ENCODE peak calls at places on chromosome 12, in ten cellular contexts. T is neural progenitor cell, Q is RWPE1, W is astrocyte of the spinal cord, R is nephron progenitor cell, L is progenitor cell of endocrine pancreas, M is A549, B is prostate gland, A is GM10248, Y is left ventricle myocardium inferior. F is an unnamed sample.
A peak's percentile ranks its signal among the peaks of the same experiment; 100 is the strongest.

GRCh38 chr12:49389092-49389703 is 21.9 kb downstream of the SPATS2 start:
- DNase-seq in T (peak; percentile 86), A (peak; percentile 45), W (no peak), Q (no peak), L (no peak), Y (peak; percentile 36), M (no peak), B (no peak), R (peak; percentile 49), F (peak; percentile 62)

GRCh38 chr12:14849664-14850063 is 6.3 kb upstream of the ART4 start:
- DNase-seq in B (no peak), L (no peak), A (no peak), Y (no peak), R (no peak), M (no peak), W (peak; percentile 70), Q (no peak), T (no peak), F (no peak)

GRCh38 chr12:129635003-129635685 is 268.7 kb downstream of the TMEM132D start:
- DNase-seq in Q (no peak), M (no peak), W (no peak), R (no peak), L (no peak), A (no peak), Y (no peak), B (no peak), T (no peak), F (no peak)

GRCh38 chr12:47184229-47184628 is 104.5 kb upstream of the AMIGO2 start:
- DNase-seq in Y (no peak), A (no peak), L (no peak), T (no peak), R (no peak), B (no peak), Q (no peak), M (no peak), W (no peak), F (no peak)

GRCh38 chr12:116604883-116605641 is 45.9 kb downstream of the MAP1LC3B2 start:
- DNase-seq in M (no peak), R (no peak), T (no peak), A (no peak), W (no peak), Q (no peak), Y (no peak), L (no peak), B (no peak), F (no peak)

GRCh38 chr12:85007836-85008235 is 28.2 kb downstream of the TSPAN19 start:
- DNase-seq in Y (no peak), A (no peak), Q (no peak), W (peak; percentile 14), R (no peak), T (no peak), B (no peak), M (no peak), L (no peak), F (no peak)

GRCh38 chr12:101828463-101829196 is 2.1 kb downstream of the GNPTAB start:
- DNase-seq in R (no peak), T (no peak), M (no peak), A (no peak), Y (no peak), B (no peak), L (no peak), W (no peak), Q (no peak), F (no peak)

GRCh38 chr12:62771828-62772227 is 163.1 kb downstream of the PPM1H start:
- DNase-seq in Q (no peak), B (no peak), Y (no peak), W (no peak), T (no peak), M (no peak), L (no peak), A (no peak), R (no peak), F (no peak)

GRCh38 chr12:102169922-102170698 is 27.5 kb downstream of the PMCH start:
- DNase-seq in Q (peak; percentile 1), W (peak; percentile 32), M (no peak), T (peak; percentile 49), Y (no peak), B (no peak), L (no peak), A (peak; percentile 22), R (peak; percentile 8), F (peak; percentile 35)

GRCh38 chr12:44441155-44441554 is 435.0 kb downstream of the NELL2 start:
- DNase-seq in B (no peak), T (no peak), A (no peak), L (no peak), M (no peak), Q (no peak), W (no peak), R (no peak), Y (no peak), F (no peak)

GRCh38 chr12:67943295-67943892 is 45.9 kb upstream of the IFNG-AS1 start:
- DNase-seq in A (peak; percentile 41), M (peak; percentile 51), T (peak; percentile 80), R (peak; percentile 59), B (peak; percentile 78), Y (no peak), L (no peak), Q (peak; percentile 55), W (peak; percentile 79), F (peak; percentile 69)

GRCh38 chr12:1595690-1596347 is 1.4 kb upstream of the FBXL14 start:
- DNase-seq in L (no peak), R (no peak), Q (no peak), W (peak; percentile 49), Y (no peak), A (no peak), B (no peak), M (no peak), T (no peak), F (no peak)

GRCh38 chr12:12336049-12336411 is 14.0 kb downstream of the MANSC1 start:
- DNase-seq in R (no peak), B (no peak), T (no peak), W (no peak), A (peak; percentile 55), L (no peak), M (no peak), Y (no peak), Q (no peak), F (no peak)

GRCh38 chr12:114220311-114220710 is 185.6 kb downstream of the TBX5 start:
- DNase-seq in Y (no peak), T (peak; percentile 29), R (peak; percentile 31), Q (no peak), A (no peak), L (no peak), B (no peak), M (no peak), W (no peak), F (no peak)

GRCh38 chr12:25590021-25590721 is 37.1 kb upstream of the LMNTD1 start:
- DNase-seq in B (no peak), Y (no peak), M (no peak), W (no peak), T (no peak), A (no peak), Q (no peak), L (no peak), R (no peak), F (no peak)

GRCh38 chr12:51028126-51028810 is 2.1 kb upstream of the SLC11A2 start:
- DNase-seq in M (peak; percentile 36), W (peak; percentile 43), A (no peak), B (peak; percentile 51), R (no peak), L (no peak), T (peak; percentile 69), Y (no peak), Q (no peak), F (no peak)
- TF ChIP-seq CTCF in M (peak; percentile 54), W (peak; percentile 29), A (peak; percentile 56), B (no peak), R (no peak), L (no peak), T (peak; percentile 53), Y (peak; percentile 21), Q (peak; percentile 43), F (no peak)

DNA sequence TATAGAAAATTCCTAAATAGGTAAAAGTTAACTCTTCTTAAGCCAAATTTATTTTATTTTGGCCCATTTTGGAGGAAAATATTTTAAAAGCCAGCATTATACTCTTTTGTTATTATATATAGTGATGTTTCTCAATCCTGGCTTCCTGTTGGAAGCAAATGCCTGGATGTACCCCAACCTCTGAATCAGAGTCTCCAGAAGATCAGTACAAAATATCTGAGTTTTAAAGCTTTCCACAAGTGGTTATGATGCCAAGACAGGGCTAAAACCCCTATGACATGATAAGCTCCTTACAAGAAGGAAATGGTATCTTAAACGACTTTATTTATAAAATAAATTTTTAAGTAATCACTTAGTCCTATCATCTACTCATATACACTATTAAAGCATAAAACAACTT is 238.2 kb downstream of the SLC2A13 start:
- DNase-seq in Y (no peak), Q (no peak), B (no peak), R (no peak), T (no peak), A (no peak), W (no peak), L (no peak), M (no peak), F (no peak)
- TF ChIP-seq CTCF in Y (no peak), Q (no peak), B (no peak), R (no peak), T (no peak), A (no peak), W (no peak), L (no peak), M (no peak), F (no peak)

DNA sequence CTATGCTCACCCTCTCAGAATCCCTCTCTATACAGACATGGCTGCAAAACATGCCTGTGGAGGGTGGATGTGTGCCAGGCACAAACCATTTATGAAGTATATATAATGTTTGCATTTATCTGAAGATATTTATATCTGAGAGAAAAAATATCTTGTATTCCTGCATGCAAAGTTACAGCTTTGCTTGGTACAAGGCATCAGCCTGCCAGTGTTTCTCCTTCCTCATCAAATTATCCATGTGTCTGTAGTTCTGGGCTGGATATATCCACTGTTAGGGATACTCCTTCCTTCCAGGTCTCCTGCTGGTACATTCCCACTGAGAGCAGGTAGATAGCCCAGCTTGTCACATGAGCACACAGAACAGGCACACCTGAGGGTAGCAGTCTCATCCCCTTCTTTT is 12.0 kb downstream of the HOXC4 start:
- DNase-seq in Q (no peak), T (no peak), M (no peak), R (no peak), W (no peak), B (no peak), A (no peak), Y (no peak), L (no peak), F (no peak)
- TF ChIP-seq CTCF in Q (no peak), T (no peak), M (no peak), R (no peak), W (no peak), B (no peak), A (no peak), Y (no peak), L (no peak), F (no peak)

DNA sequence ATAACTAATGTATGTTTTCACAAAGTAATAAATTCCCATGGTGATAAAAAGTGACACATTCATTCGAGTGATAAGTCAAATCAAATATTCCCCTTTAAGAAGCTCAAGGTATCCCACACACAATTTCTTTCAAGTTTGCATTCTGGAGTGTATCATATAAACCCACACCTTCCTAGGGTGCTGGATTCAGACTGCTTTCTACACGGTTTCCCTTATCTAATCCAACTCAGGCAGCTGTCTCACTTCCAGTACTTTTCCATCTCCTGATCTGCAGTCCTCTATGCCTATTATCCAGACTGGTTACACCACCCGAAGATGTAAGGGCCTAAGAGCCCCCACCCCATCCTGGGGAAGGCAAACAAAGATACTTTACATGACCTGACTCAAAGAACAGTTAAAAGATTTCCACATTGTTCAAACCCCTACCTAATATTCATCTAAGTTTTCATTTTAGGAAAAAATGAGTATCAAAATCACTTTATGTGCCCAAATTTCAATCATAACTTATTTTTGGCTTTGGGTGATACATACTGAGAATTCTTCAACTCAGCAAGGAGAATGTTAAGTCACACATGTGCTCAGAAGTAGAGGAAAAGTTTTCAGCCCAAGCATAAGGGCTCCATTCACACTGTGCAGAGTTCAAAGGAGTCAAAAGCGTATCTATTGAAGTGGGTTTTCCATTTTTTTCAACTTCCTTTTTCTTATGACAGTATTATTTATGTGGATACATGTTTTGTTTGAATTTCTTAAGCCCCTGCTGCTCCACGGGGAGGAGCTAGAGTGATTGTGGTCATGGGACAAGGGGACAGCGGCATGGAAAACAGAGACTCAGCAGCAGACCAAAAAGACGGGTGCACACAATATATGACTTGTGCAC is 41.8 kb downstream of the CORO1C start:
- DNase-seq in Q (no peak), B (peak; percentile 21), R (no peak), Y (no peak), L (no peak), T (no peak), A (no peak), M (no peak), W (peak; percentile 70), F (no peak)
- TF ChIP-seq CTCF in Q (no peak), B (no peak), R (no peak), Y (peak; percentile 44), L (no peak), T (no peak), A (no peak), M (no peak), W (no peak), F (no peak)